ENCODE peak calls at places on chromosomes 13 and 19, in four cellular contexts. One of them, this sample, is unnamed.

GRCh38 chr13:64397699-64398098 is 2832.4 kb downstream of the PCDH9 start:
- DNase-seq in COLO829: no peak
- DNase-seq in activated CD8-positive, alpha-beta memory T cell treated with anti-CD3 and anti-CD28 coated beads for 48 hours: no peak
- DNase-seq in lower leg skin: no peak
- DNase-seq in this sample: no peak

GRCh38 chr19:51690359-51691121 is 2.6 kb upstream of the SPACA6 start:
- DNase-seq in lower leg skin: peak
- DNase-seq in activated CD8-positive, alpha-beta memory T cell treated with anti-CD3 and anti-CD28 coated beads for 48 hours: no peak
- DNase-seq in COLO829: peak
- DNase-seq in this sample: no peak

GRCh38 chr19:1651548-1652394 is 644 bp downstream of the TCF3 start:
- DNase-seq in activated CD8-positive, alpha-beta memory T cell treated with anti-CD3 and anti-CD28 coated beads for 48 hours: no peak
- DNase-seq in lower leg skin: no peak
- DNase-seq in COLO829: no peak
- DNase-seq in this sample: no peak

GRCh38 chr13:101399365-101399764 is 16.9 kb downstream of the NALCN start:
- DNase-seq in COLO829: peak
- DNase-seq in activated CD8-positive, alpha-beta memory T cell treated with anti-CD3 and anti-CD28 coated beads for 48 hours: no peak
- DNase-seq in lower leg skin: no peak
- DNase-seq in this sample: no peak

GRCh38 chr13:100090861-100091260 is 2.0 kb downstream of the PCCA start:
- DNase-seq in activated CD8-positive, alpha-beta memory T cell treated with anti-CD3 and anti-CD28 coated beads for 48 hours: no peak
- DNase-seq in COLO829: no peak
- DNase-seq in lower leg skin: no peak
- DNase-seq in this sample: no peak

GRCh38 chr19:50173144-50173543 is 10.1 kb upstream of the IZUMO2 start:
- DNase-seq in lower leg skin: no peak
- DNase-seq in activated CD8-positive, alpha-beta memory T cell treated with anti-CD3 and anti-CD28 coated beads for 48 hours: no peak
- DNase-seq in COLO829: peak
- DNase-seq in this sample: no peak

GRCh38 chr13:44688652-44689051 is 112.5 kb upstream of the TSC22D1 start:
- DNase-seq in COLO829: no peak
- DNase-seq in lower leg skin: no peak
- DNase-seq in activated CD8-positive, alpha-beta memory T cell treated with anti-CD3 and anti-CD28 coated beads for 48 hours: no peak
- DNase-seq in this sample: no peak

GRCh38 chr13:79593611-79594275 is 112.8 kb downstream of the NDFIP2 start:
- DNase-seq in COLO829: no peak
- DNase-seq in lower leg skin: no peak
- DNase-seq in activated CD8-positive, alpha-beta memory T cell treated with anti-CD3 and anti-CD28 coated beads for 48 hours: no peak
- DNase-seq in this sample: no peak

GRCh38 chr19:57302727-57303401 is 17.4 kb upstream of the ZNF543 start:
- DNase-seq in activated CD8-positive, alpha-beta memory T cell treated with anti-CD3 and anti-CD28 coated beads for 48 hours: no peak
- DNase-seq in COLO829: no peak
- DNase-seq in lower leg skin: no peak
- DNase-seq in this sample: no peak

GRCh38 chr13:44870456-44870929 is 118.8 kb downstream of the NUFIP1 start:
- DNase-seq in activated CD8-positive, alpha-beta memory T cell treated with anti-CD3 and anti-CD28 coated beads for 48 hours: no peak
- DNase-seq in COLO829: no peak
- DNase-seq in lower leg skin: no peak
- DNase-seq in this sample: no peak

GRCh38 chr13:93004919-93005318 is 221.7 kb upstream of the GPC6 start:
- DNase-seq in COLO829: no peak
- DNase-seq in lower leg skin: no peak
- DNase-seq in activated CD8-positive, alpha-beta memory T cell treated with anti-CD3 and anti-CD28 coated beads for 48 hours: no peak
- DNase-seq in this sample: no peak

GRCh38 chr19:18049390-18049789 is 37.3 kb downstream of the IL12RB1 start:
- DNase-seq in lower leg skin: peak
- DNase-seq in COLO829: no peak
- DNase-seq in activated CD8-positive, alpha-beta memory T cell treated with anti-CD3 and anti-CD28 coated beads for 48 hours: no peak
- DNase-seq in this sample: no peak

GRCh38 chr13:36166051-36166450 is 34.9 kb upstream of the DCLK1 start:
- DNase-seq in COLO829: no peak
- DNase-seq in activated CD8-positive, alpha-beta memory T cell treated with anti-CD3 and anti-CD28 coated beads for 48 hours: no peak
- DNase-seq in lower leg skin: no peak
- DNase-seq in this sample: no peak

GRCh38 chr13:111066544-111066943 is 48.6 kb upstream of the ARHGEF7 start:
- DNase-seq in lower leg skin: no peak
- DNase-seq in COLO829: no peak
- DNase-seq in activated CD8-positive, alpha-beta memory T cell treated with anti-CD3 and anti-CD28 coated beads for 48 hours: no peak
- DNase-seq in this sample: no peak

GRCh38 chr19:17779281-17779930 is 15.5 kb upstream of the B3GNT3 start:
- DNase-seq in lower leg skin: peak
- DNase-seq in COLO829: peak
- DNase-seq in activated CD8-positive, alpha-beta memory T cell treated with anti-CD3 and anti-CD28 coated beads for 48 hours: no peak
- DNase-seq in this sample: peak

GRCh38 chr13:49022472-49023144 is 46.9 kb downstream of the FNDC3A start:
- DNase-seq in activated CD8-positive, alpha-beta memory T cell treated with anti-CD3 and anti-CD28 coated beads for 48 hours: no peak
- DNase-seq in lower leg skin: no peak
- DNase-seq in COLO829: no peak
- DNase-seq in this sample: peak

GRCh38 chr19:35462476-35462953 is 14.5 kb downstream of the FFAR2 start:
- DNase-seq in activated CD8-positive, alpha-beta memory T cell treated with anti-CD3 and anti-CD28 coated beads for 48 hours: no peak
- DNase-seq in COLO829: no peak
- DNase-seq in lower leg skin: no peak
- DNase-seq in this sample: no peak

GRCh38 chr19:28492616-28493015 is 720.3 kb downstream of the UQCRFS1 start:
- DNase-seq in lower leg skin: no peak
- DNase-seq in COLO829: no peak
- DNase-seq in activated CD8-positive, alpha-beta memory T cell treated with anti-CD3 and anti-CD28 coated beads for 48 hours: no peak
- DNase-seq in this sample: no peak

GRCh38 chr13:95494082-95494681 is 58.3 kb upstream of the CLDN10 start:
- DNase-seq in activated CD8-positive, alpha-beta memory T cell treated with anti-CD3 and anti-CD28 coated beads for 48 hours: no peak
- DNase-seq in COLO829: peak
- DNase-seq in lower leg skin: no peak
- DNase-seq in this sample: peak

GRCh38 chr19:571127-571974 is 1.0 kb upstream of the BSG start:
- DNase-seq in COLO829: peak
- DNase-seq in activated CD8-positive, alpha-beta memory T cell treated with anti-CD3 and anti-CD28 coated beads for 48 hours: peak
- DNase-seq in lower leg skin: peak
- DNase-seq in this sample: no peak

GRCh38 chr13:56558698-56559320 is 581.9 kb upstream of the PRR20A start:
- DNase-seq in COLO829: no peak
- DNase-seq in lower leg skin: no peak
- DNase-seq in activated CD8-positive, alpha-beta memory T cell treated with anti-CD3 and anti-CD28 coated beads for 48 hours: no peak
- DNase-seq in this sample: no peak

GRCh38 chr13:52599037-52599852 is 43.0 kb upstream of the HNRNPA1L2 start:
- DNase-seq in COLO829: no peak
- DNase-seq in activated CD8-positive, alpha-beta memory T cell treated with anti-CD3 and anti-CD28 coated beads for 48 hours: no peak
- DNase-seq in lower leg skin: no peak
- DNase-seq in this sample: peak

GRCh38 chr13:30325668-30326067 is 18.3 kb upstream of the KATNAL1 start:
- DNase-seq in lower leg skin: no peak
- DNase-seq in COLO829: no peak
- DNase-seq in activated CD8-positive, alpha-beta memory T cell treated with anti-CD3 and anti-CD28 coated beads for 48 hours: no peak
- DNase-seq in this sample: no peak

GRCh38 chr19:9043524-9043923 is 33.3 kb upstream of the MUC16 start:
- DNase-seq in activated CD8-positive, alpha-beta memory T cell treated with anti-CD3 and anti-CD28 coated beads for 48 hours: no peak
- DNase-seq in COLO829: no peak
- DNase-seq in lower leg skin: no peak
- DNase-seq in this sample: no peak

GRCh38 chr13:38415233-38415632 is 65.6 kb downstream of the UFM1 start:
- DNase-seq in activated CD8-positive, alpha-beta memory T cell treated with anti-CD3 and anti-CD28 coated beads for 48 hours: no peak
- DNase-seq in COLO829: no peak
- DNase-seq in lower leg skin: no peak
- DNase-seq in this sample: no peak

GRCh38 chr13:60418954-60419353 is 21.9 kb downstream of the TDRD3 start:
- DNase-seq in lower leg skin: no peak
- DNase-seq in COLO829: no peak
- DNase-seq in activated CD8-positive, alpha-beta memory T cell treated with anti-CD3 and anti-CD28 coated beads for 48 hours: no peak
- DNase-seq in this sample: no peak

GRCh38 chr13:66567899-66568612 is 662.1 kb downstream of the PCDH9 start:
- DNase-seq in lower leg skin: no peak
- DNase-seq in COLO829: no peak
- DNase-seq in activated CD8-positive, alpha-beta memory T cell treated with anti-CD3 and anti-CD28 coated beads for 48 hours: no peak
- DNase-seq in this sample: no peak

GRCh38 chr19:38093587-38093986 is 130.4 kb downstream of the DPF1 start:
- DNase-seq in activated CD8-positive, alpha-beta memory T cell treated with anti-CD3 and anti-CD28 coated beads for 48 hours: no peak
- DNase-seq in COLO829: no peak
- DNase-seq in lower leg skin: no peak
- DNase-seq in this sample: no peak

GRCh38 chr19:6214881-6215541 is 64.8 kb downstream of the MLLT1 start:
- DNase-seq in lower leg skin: no peak
- DNase-seq in COLO829: no peak
- DNase-seq in activated CD8-positive, alpha-beta memory T cell treated with anti-CD3 and anti-CD28 coated beads for 48 hours: no peak
- DNase-seq in this sample: no peak

GRCh38 chr13:113927661-113928581 is 46.0 kb downstream of the C13orf46 start:
- DNase-seq in COLO829: no peak
- DNase-seq in activated CD8-positive, alpha-beta memory T cell treated with anti-CD3 and anti-CD28 coated beads for 48 hours: no peak
- DNase-seq in lower leg skin: peak
- DNase-seq in this sample: no peak

GRCh38 chr13:107373551-107373950 is 805.6 kb upstream of the ARGLU1 start:
- DNase-seq in activated CD8-positive, alpha-beta memory T cell treated with anti-CD3 and anti-CD28 coated beads for 48 hours: no peak
- DNase-seq in lower leg skin: no peak
- DNase-seq in COLO829: peak
- DNase-seq in this sample: peak

This sample was measured in foreskin melanocyte.